ENCODE peak calls at places on chromosomes 13 and 19, in nine cellular contexts. One of them, this sample, is unnamed.

GRCh38 chr13:65540064-65540635 is 1690.0 kb downstream of the PCDH9 start:
- DNase-seq in mucosa of descending colon: no peak
- DNase-seq in stimulated activated CD4-positive, alpha-beta T cell treated with anti-CD3 and anti-CD28 coated beads, Interleukin-15, amount 100 ng/mL, for 24 hours: no peak
- DNase-seq in T-helper 1 cell: no peak
- DNase-seq in stimulated activated naive CD8-positive, alpha-beta T cell treated with anti-CD3 and anti-CD28 coated beads, Interleukin-15, amount 100 ng/mL, for 72 hours: no peak
- DNase-seq in cardiac muscle cell: no peak
- DNase-seq in HS-5: peak
- DNase-seq in fibroblast of mammary gland: peak
- DNase-seq in T-cell: no peak
- DNase-seq in this sample: no peak

GRCh38 chr19:32824906-32825608 is 44.5 kb downstream of the SLC7A9 start:
- DNase-seq in mucosa of descending colon: no peak
- DNase-seq in stimulated activated CD4-positive, alpha-beta T cell treated with anti-CD3 and anti-CD28 coated beads, Interleukin-15, amount 100 ng/mL, for 24 hours: no peak
- DNase-seq in T-helper 1 cell: no peak
- DNase-seq in stimulated activated naive CD8-positive, alpha-beta T cell treated with anti-CD3 and anti-CD28 coated beads, Interleukin-15, amount 100 ng/mL, for 72 hours: no peak
- DNase-seq in cardiac muscle cell: no peak
- DNase-seq in HS-5: no peak
- DNase-seq in fibroblast of mammary gland: no peak
- DNase-seq in T-cell: no peak
- DNase-seq in this sample: no peak

GRCh38 chr13:54210397-54211050 is 1181.9 kb downstream of the OLFM4 start:
- DNase-seq in mucosa of descending colon: no peak
- DNase-seq in stimulated activated CD4-positive, alpha-beta T cell treated with anti-CD3 and anti-CD28 coated beads, Interleukin-15, amount 100 ng/mL, for 24 hours: no peak
- DNase-seq in T-helper 1 cell: no peak
- DNase-seq in stimulated activated naive CD8-positive, alpha-beta T cell treated with anti-CD3 and anti-CD28 coated beads, Interleukin-15, amount 100 ng/mL, for 72 hours: no peak
- DNase-seq in cardiac muscle cell: no peak
- DNase-seq in HS-5: no peak
- DNase-seq in fibroblast of mammary gland: no peak
- DNase-seq in T-cell: no peak
- DNase-seq in this sample: no peak

GRCh38 chr19:28049875-28050274 is 1163.1 kb downstream of the UQCRFS1 start:
- DNase-seq in mucosa of descending colon: no peak
- DNase-seq in stimulated activated CD4-positive, alpha-beta T cell treated with anti-CD3 and anti-CD28 coated beads, Interleukin-15, amount 100 ng/mL, for 24 hours: no peak
- DNase-seq in T-helper 1 cell: no peak
- DNase-seq in stimulated activated naive CD8-positive, alpha-beta T cell treated with anti-CD3 and anti-CD28 coated beads, Interleukin-15, amount 100 ng/mL, for 72 hours: no peak
- DNase-seq in cardiac muscle cell: no peak
- DNase-seq in HS-5: no peak
- DNase-seq in fibroblast of mammary gland: no peak
- DNase-seq in T-cell: no peak
- DNase-seq in this sample: no peak

GRCh38 chr19:38073806-38074685 is 150.0 kb downstream of the DPF1 start:
- DNase-seq in mucosa of descending colon: peak
- DNase-seq in stimulated activated CD4-positive, alpha-beta T cell treated with anti-CD3 and anti-CD28 coated beads, Interleukin-15, amount 100 ng/mL, for 24 hours: no peak
- DNase-seq in T-helper 1 cell: no peak
- DNase-seq in stimulated activated naive CD8-positive, alpha-beta T cell treated with anti-CD3 and anti-CD28 coated beads, Interleukin-15, amount 100 ng/mL, for 72 hours: no peak
- DNase-seq in cardiac muscle cell: peak
- DNase-seq in HS-5: no peak
- DNase-seq in fibroblast of mammary gland: no peak
- DNase-seq in T-cell: no peak
- DNase-seq in this sample: no peak

GRCh38 chr13:29569253-29570057 is 26.0 kb downstream of the SLC7A1 start:
- DNase-seq in mucosa of descending colon: peak
- DNase-seq in stimulated activated CD4-positive, alpha-beta T cell treated with anti-CD3 and anti-CD28 coated beads, Interleukin-15, amount 100 ng/mL, for 24 hours: no peak
- DNase-seq in T-helper 1 cell: no peak
- DNase-seq in stimulated activated naive CD8-positive, alpha-beta T cell treated with anti-CD3 and anti-CD28 coated beads, Interleukin-15, amount 100 ng/mL, for 72 hours: no peak
- DNase-seq in cardiac muscle cell: no peak
- DNase-seq in HS-5: no peak
- DNase-seq in fibroblast of mammary gland: no peak
- DNase-seq in T-cell: no peak
- DNase-seq in this sample: no peak

GRCh38 chr19:43467730-43468129 is 2.3 kb upstream of the LYPD3 start:
- DNase-seq in mucosa of descending colon: no peak
- DNase-seq in stimulated activated CD4-positive, alpha-beta T cell treated with anti-CD3 and anti-CD28 coated beads, Interleukin-15, amount 100 ng/mL, for 24 hours: no peak
- DNase-seq in T-helper 1 cell: no peak
- DNase-seq in stimulated activated naive CD8-positive, alpha-beta T cell treated with anti-CD3 and anti-CD28 coated beads, Interleukin-15, amount 100 ng/mL, for 72 hours: no peak
- DNase-seq in cardiac muscle cell: no peak
- DNase-seq in HS-5: no peak
- DNase-seq in fibroblast of mammary gland: peak
- DNase-seq in T-cell: no peak
- DNase-seq in this sample: no peak

GRCh38 chr19:45523642-45524256 is 16.5 kb downstream of the VASP start:
- DNase-seq in mucosa of descending colon: peak
- DNase-seq in stimulated activated CD4-positive, alpha-beta T cell treated with anti-CD3 and anti-CD28 coated beads, Interleukin-15, amount 100 ng/mL, for 24 hours: peak
- DNase-seq in T-helper 1 cell: peak
- DNase-seq in stimulated activated naive CD8-positive, alpha-beta T cell treated with anti-CD3 and anti-CD28 coated beads, Interleukin-15, amount 100 ng/mL, for 72 hours: peak
- DNase-seq in cardiac muscle cell: peak
- DNase-seq in HS-5: peak
- DNase-seq in fibroblast of mammary gland: peak
- DNase-seq in T-cell: peak
- DNase-seq in this sample: peak

GRCh38 chr13:87234981-87235380 is 436.2 kb upstream of the SLITRK5 start:
- DNase-seq in mucosa of descending colon: no peak
- DNase-seq in stimulated activated CD4-positive, alpha-beta T cell treated with anti-CD3 and anti-CD28 coated beads, Interleukin-15, amount 100 ng/mL, for 24 hours: no peak
- DNase-seq in T-helper 1 cell: no peak
- DNase-seq in stimulated activated naive CD8-positive, alpha-beta T cell treated with anti-CD3 and anti-CD28 coated beads, Interleukin-15, amount 100 ng/mL, for 72 hours: no peak
- DNase-seq in cardiac muscle cell: no peak
- DNase-seq in HS-5: no peak
- DNase-seq in fibroblast of mammary gland: peak
- DNase-seq in T-cell: no peak
- DNase-seq in this sample: peak

GRCh38 chr19:30679286-30679685 is 307.1 kb downstream of the ZNF536 start:
- DNase-seq in mucosa of descending colon: no peak
- DNase-seq in stimulated activated CD4-positive, alpha-beta T cell treated with anti-CD3 and anti-CD28 coated beads, Interleukin-15, amount 100 ng/mL, for 24 hours: no peak
- DNase-seq in T-helper 1 cell: no peak
- DNase-seq in stimulated activated naive CD8-positive, alpha-beta T cell treated with anti-CD3 and anti-CD28 coated beads, Interleukin-15, amount 100 ng/mL, for 72 hours: no peak
- DNase-seq in cardiac muscle cell: no peak
- DNase-seq in HS-5: no peak
- DNase-seq in fibroblast of mammary gland: no peak
- DNase-seq in T-cell: no peak
- DNase-seq in this sample: no peak

GRCh38 chr13:21033224-21033855 is 28.0 kb downstream of the LATS2 start:
- DNase-seq in mucosa of descending colon: no peak
- DNase-seq in stimulated activated CD4-positive, alpha-beta T cell treated with anti-CD3 and anti-CD28 coated beads, Interleukin-15, amount 100 ng/mL, for 24 hours: no peak
- DNase-seq in T-helper 1 cell: no peak
- DNase-seq in stimulated activated naive CD8-positive, alpha-beta T cell treated with anti-CD3 and anti-CD28 coated beads, Interleukin-15, amount 100 ng/mL, for 72 hours: no peak
- DNase-seq in cardiac muscle cell: peak
- DNase-seq in HS-5: no peak
- DNase-seq in fibroblast of mammary gland: peak
- DNase-seq in T-cell: no peak
- DNase-seq in this sample: no peak

GRCh38 chr19:53652476-53652875 is 20.7 kb downstream of the DPRX start:
- DNase-seq in mucosa of descending colon: no peak
- DNase-seq in stimulated activated CD4-positive, alpha-beta T cell treated with anti-CD3 and anti-CD28 coated beads, Interleukin-15, amount 100 ng/mL, for 24 hours: no peak
- DNase-seq in T-helper 1 cell: no peak
- DNase-seq in stimulated activated naive CD8-positive, alpha-beta T cell treated with anti-CD3 and anti-CD28 coated beads, Interleukin-15, amount 100 ng/mL, for 72 hours: no peak
- DNase-seq in cardiac muscle cell: no peak
- DNase-seq in HS-5: no peak
- DNase-seq in fibroblast of mammary gland: no peak
- DNase-seq in T-cell: no peak
- DNase-seq in this sample: no peak

GRCh38 chr13:41812851-41813250 is 148.1 kb downstream of the VWA8 start:
- DNase-seq in mucosa of descending colon: no peak
- DNase-seq in stimulated activated CD4-positive, alpha-beta T cell treated with anti-CD3 and anti-CD28 coated beads, Interleukin-15, amount 100 ng/mL, for 24 hours: no peak
- DNase-seq in T-helper 1 cell: no peak
- DNase-seq in stimulated activated naive CD8-positive, alpha-beta T cell treated with anti-CD3 and anti-CD28 coated beads, Interleukin-15, amount 100 ng/mL, for 72 hours: no peak
- DNase-seq in cardiac muscle cell: no peak
- DNase-seq in HS-5: no peak
- DNase-seq in fibroblast of mammary gland: no peak
- DNase-seq in T-cell: no peak
- DNase-seq in this sample: no peak

GRCh38 chr19:2034729-2035589 is 16.1 kb downstream of the MKNK2 start:
- DNase-seq in mucosa of descending colon: peak
- DNase-seq in stimulated activated CD4-positive, alpha-beta T cell treated with anti-CD3 and anti-CD28 coated beads, Interleukin-15, amount 100 ng/mL, for 24 hours: peak
- DNase-seq in T-helper 1 cell: peak
- DNase-seq in stimulated activated naive CD8-positive, alpha-beta T cell treated with anti-CD3 and anti-CD28 coated beads, Interleukin-15, amount 100 ng/mL, for 72 hours: peak
- DNase-seq in cardiac muscle cell: peak
- DNase-seq in HS-5: no peak
- DNase-seq in fibroblast of mammary gland: peak
- DNase-seq in T-cell: peak
- DNase-seq in this sample: no peak

GRCh38 chr13:81383441-81383840 is 1042.5 kb upstream of the SPRY2 start:
- DNase-seq in mucosa of descending colon: no peak
- DNase-seq in stimulated activated CD4-positive, alpha-beta T cell treated with anti-CD3 and anti-CD28 coated beads, Interleukin-15, amount 100 ng/mL, for 24 hours: no peak
- DNase-seq in T-helper 1 cell: no peak
- DNase-seq in stimulated activated naive CD8-positive, alpha-beta T cell treated with anti-CD3 and anti-CD28 coated beads, Interleukin-15, amount 100 ng/mL, for 72 hours: no peak
- DNase-seq in cardiac muscle cell: no peak
- DNase-seq in HS-5: no peak
- DNase-seq in fibroblast of mammary gland: no peak
- DNase-seq in T-cell: no peak
- DNase-seq in this sample: no peak

GRCh38 chr13:113065406-113066141 is 40.0 kb upstream of the F7 start:
- DNase-seq in mucosa of descending colon: no peak
- DNase-seq in stimulated activated CD4-positive, alpha-beta T cell treated with anti-CD3 and anti-CD28 coated beads, Interleukin-15, amount 100 ng/mL, for 24 hours: no peak
- DNase-seq in T-helper 1 cell: no peak
- DNase-seq in stimulated activated naive CD8-positive, alpha-beta T cell treated with anti-CD3 and anti-CD28 coated beads, Interleukin-15, amount 100 ng/mL, for 72 hours: no peak
- DNase-seq in cardiac muscle cell: no peak
- DNase-seq in HS-5: no peak
- DNase-seq in fibroblast of mammary gland: peak
- DNase-seq in T-cell: no peak
- DNase-seq in this sample: no peak

GRCh38 chr13:110914293-110915056 is 394 bp downstream of the ANKRD10 start:
- DNase-seq in mucosa of descending colon: peak
- DNase-seq in stimulated activated CD4-positive, alpha-beta T cell treated with anti-CD3 and anti-CD28 coated beads, Interleukin-15, amount 100 ng/mL, for 24 hours: peak
- DNase-seq in T-helper 1 cell: peak
- DNase-seq in stimulated activated naive CD8-positive, alpha-beta T cell treated with anti-CD3 and anti-CD28 coated beads, Interleukin-15, amount 100 ng/mL, for 72 hours: peak
- DNase-seq in cardiac muscle cell: peak
- DNase-seq in HS-5: no peak
- DNase-seq in fibroblast of mammary gland: peak
- DNase-seq in T-cell: peak
- DNase-seq in this sample: peak

GRCh38 chr13:30119476-30119875 is 187.9 kb downstream of the KATNAL1 start:
- DNase-seq in mucosa of descending colon: peak
- DNase-seq in stimulated activated CD4-positive, alpha-beta T cell treated with anti-CD3 and anti-CD28 coated beads, Interleukin-15, amount 100 ng/mL, for 24 hours: peak
- DNase-seq in T-helper 1 cell: no peak
- DNase-seq in stimulated activated naive CD8-positive, alpha-beta T cell treated with anti-CD3 and anti-CD28 coated beads, Interleukin-15, amount 100 ng/mL, for 72 hours: peak
- DNase-seq in cardiac muscle cell: no peak
- DNase-seq in HS-5: no peak
- DNase-seq in fibroblast of mammary gland: peak
- DNase-seq in T-cell: no peak
- DNase-seq in this sample: no peak

GRCh38 chr19:18173054-18173571 is 500 bp upstream of the IFI30 start:
- DNase-seq in mucosa of descending colon: peak
- DNase-seq in stimulated activated CD4-positive, alpha-beta T cell treated with anti-CD3 and anti-CD28 coated beads, Interleukin-15, amount 100 ng/mL, for 24 hours: no peak
- DNase-seq in T-helper 1 cell: no peak
- DNase-seq in stimulated activated naive CD8-positive, alpha-beta T cell treated with anti-CD3 and anti-CD28 coated beads, Interleukin-15, amount 100 ng/mL, for 72 hours: no peak
- DNase-seq in cardiac muscle cell: no peak
- DNase-seq in HS-5: no peak
- DNase-seq in fibroblast of mammary gland: peak
- DNase-seq in T-cell: no peak
- DNase-seq in this sample: no peak

GRCh38 chr19:8615813-8616596 is 5.5 kb upstream of the ADAMTS10 start:
- DNase-seq in mucosa of descending colon: peak
- DNase-seq in stimulated activated CD4-positive, alpha-beta T cell treated with anti-CD3 and anti-CD28 coated beads, Interleukin-15, amount 100 ng/mL, for 24 hours: peak
- DNase-seq in T-helper 1 cell: peak
- DNase-seq in stimulated activated naive CD8-positive, alpha-beta T cell treated with anti-CD3 and anti-CD28 coated beads, Interleukin-15, amount 100 ng/mL, for 72 hours: peak
- DNase-seq in cardiac muscle cell: peak
- DNase-seq in HS-5: no peak
- DNase-seq in fibroblast of mammary gland: peak
- DNase-seq in T-cell: peak
- DNase-seq in this sample: peak

GRCh38 chr13:94239135-94239534 is 240.3 kb downstream of the DCT start:
- DNase-seq in mucosa of descending colon: no peak
- DNase-seq in stimulated activated CD4-positive, alpha-beta T cell treated with anti-CD3 and anti-CD28 coated beads, Interleukin-15, amount 100 ng/mL, for 24 hours: peak
- DNase-seq in T-helper 1 cell: no peak
- DNase-seq in stimulated activated naive CD8-positive, alpha-beta T cell treated with anti-CD3 and anti-CD28 coated beads, Interleukin-15, amount 100 ng/mL, for 72 hours: peak
- DNase-seq in cardiac muscle cell: no peak
- DNase-seq in HS-5: no peak
- DNase-seq in fibroblast of mammary gland: peak
- DNase-seq in T-cell: no peak
- DNase-seq in this sample: no peak

GRCh38 chr19:55050749-55051532 is 12.0 kb downstream of the RDH13 start:
- DNase-seq in mucosa of descending colon: no peak
- DNase-seq in stimulated activated CD4-positive, alpha-beta T cell treated with anti-CD3 and anti-CD28 coated beads, Interleukin-15, amount 100 ng/mL, for 24 hours: no peak
- DNase-seq in T-helper 1 cell: no peak
- DNase-seq in stimulated activated naive CD8-positive, alpha-beta T cell treated with anti-CD3 and anti-CD28 coated beads, Interleukin-15, amount 100 ng/mL, for 72 hours: no peak
- DNase-seq in cardiac muscle cell: no peak
- DNase-seq in HS-5: no peak
- DNase-seq in fibroblast of mammary gland: no peak
- DNase-seq in T-cell: no peak
- DNase-seq in this sample: no peak

GRCh38 chr13:84455143-84455905 is 573.0 kb upstream of the SLITRK1 start:
- DNase-seq in mucosa of descending colon: no peak
- DNase-seq in stimulated activated CD4-positive, alpha-beta T cell treated with anti-CD3 and anti-CD28 coated beads, Interleukin-15, amount 100 ng/mL, for 24 hours: no peak
- DNase-seq in T-helper 1 cell: no peak
- DNase-seq in stimulated activated naive CD8-positive, alpha-beta T cell treated with anti-CD3 and anti-CD28 coated beads, Interleukin-15, amount 100 ng/mL, for 72 hours: no peak
- DNase-seq in cardiac muscle cell: no peak
- DNase-seq in HS-5: no peak
- DNase-seq in fibroblast of mammary gland: no peak
- DNase-seq in T-cell: no peak
- DNase-seq in this sample: no peak

GRCh38 chr19:42555317-42555716 is 27.0 kb upstream of the CEACAM1 start:
- DNase-seq in mucosa of descending colon: no peak
- DNase-seq in stimulated activated CD4-positive, alpha-beta T cell treated with anti-CD3 and anti-CD28 coated beads, Interleukin-15, amount 100 ng/mL, for 24 hours: no peak
- DNase-seq in T-helper 1 cell: no peak
- DNase-seq in stimulated activated naive CD8-positive, alpha-beta T cell treated with anti-CD3 and anti-CD28 coated beads, Interleukin-15, amount 100 ng/mL, for 72 hours: no peak
- DNase-seq in cardiac muscle cell: no peak
- DNase-seq in HS-5: no peak
- DNase-seq in fibroblast of mammary gland: no peak
- DNase-seq in T-cell: no peak
- DNase-seq in this sample: peak

GRCh38 chr19:45643024-45643926 is 4.1 kb upstream of the EML2 start:
- DNase-seq in mucosa of descending colon: peak
- DNase-seq in stimulated activated CD4-positive, alpha-beta T cell treated with anti-CD3 and anti-CD28 coated beads, Interleukin-15, amount 100 ng/mL, for 24 hours: peak
- DNase-seq in T-helper 1 cell: peak
- DNase-seq in stimulated activated naive CD8-positive, alpha-beta T cell treated with anti-CD3 and anti-CD28 coated beads, Interleukin-15, amount 100 ng/mL, for 72 hours: peak
- DNase-seq in cardiac muscle cell: peak
- DNase-seq in HS-5: peak
- DNase-seq in fibroblast of mammary gland: peak
- DNase-seq in T-cell: peak
- DNase-seq in this sample: peak

GRCh38 chr13:114018461-114019055 is 44.7 kb upstream of the C13orf46 start:
- DNase-seq in mucosa of descending colon: no peak
- DNase-seq in stimulated activated CD4-positive, alpha-beta T cell treated with anti-CD3 and anti-CD28 coated beads, Interleukin-15, amount 100 ng/mL, for 24 hours: no peak
- DNase-seq in T-helper 1 cell: no peak
- DNase-seq in stimulated activated naive CD8-positive, alpha-beta T cell treated with anti-CD3 and anti-CD28 coated beads, Interleukin-15, amount 100 ng/mL, for 72 hours: no peak
- DNase-seq in cardiac muscle cell: no peak
- DNase-seq in HS-5: no peak
- DNase-seq in fibroblast of mammary gland: no peak
- DNase-seq in T-cell: no peak
- DNase-seq in this sample: no peak

GRCh38 chr13:49082653-49083536 is 107.2 kb downstream of the FNDC3A start:
- DNase-seq in mucosa of descending colon: no peak
- DNase-seq in stimulated activated CD4-positive, alpha-beta T cell treated with anti-CD3 and anti-CD28 coated beads, Interleukin-15, amount 100 ng/mL, for 24 hours: no peak
- DNase-seq in T-helper 1 cell: no peak
- DNase-seq in stimulated activated naive CD8-positive, alpha-beta T cell treated with anti-CD3 and anti-CD28 coated beads, Interleukin-15, amount 100 ng/mL, for 72 hours: no peak
- DNase-seq in cardiac muscle cell: no peak
- DNase-seq in HS-5: peak
- DNase-seq in fibroblast of mammary gland: peak
- DNase-seq in T-cell: no peak
- DNase-seq in this sample: no peak

GRCh38 chr13:37769078-37769477 is 100.5 kb downstream of the TRPC4 start:
- DNase-seq in mucosa of descending colon: no peak
- DNase-seq in stimulated activated CD4-positive, alpha-beta T cell treated with anti-CD3 and anti-CD28 coated beads, Interleukin-15, amount 100 ng/mL, for 24 hours: no peak
- DNase-seq in T-helper 1 cell: no peak
- DNase-seq in stimulated activated naive CD8-positive, alpha-beta T cell treated with anti-CD3 and anti-CD28 coated beads, Interleukin-15, amount 100 ng/mL, for 72 hours: no peak
- DNase-seq in cardiac muscle cell: no peak
- DNase-seq in HS-5: no peak
- DNase-seq in fibroblast of mammary gland: no peak
- DNase-seq in T-cell: no peak
- DNase-seq in this sample: no peak

GRCh38 chr19:49222011-49222410 is 64.4 kb downstream of the TRPM4 start:
- DNase-seq in mucosa of descending colon: no peak
- DNase-seq in stimulated activated CD4-positive, alpha-beta T cell treated with anti-CD3 and anti-CD28 coated beads, Interleukin-15, amount 100 ng/mL, for 24 hours: no peak
- DNase-seq in T-helper 1 cell: no peak
- DNase-seq in stimulated activated naive CD8-positive, alpha-beta T cell treated with anti-CD3 and anti-CD28 coated beads, Interleukin-15, amount 100 ng/mL, for 72 hours: no peak
- DNase-seq in cardiac muscle cell: no peak
- DNase-seq in HS-5: no peak
- DNase-seq in fibroblast of mammary gland: peak
- DNase-seq in T-cell: no peak
- DNase-seq in this sample: no peak

GRCh38 chr19:35216026-35216832 is 12.3 kb downstream of the FAM187B start:
- DNase-seq in mucosa of descending colon: no peak
- DNase-seq in stimulated activated CD4-positive, alpha-beta T cell treated with anti-CD3 and anti-CD28 coated beads, Interleukin-15, amount 100 ng/mL, for 24 hours: no peak
- DNase-seq in T-helper 1 cell: no peak
- DNase-seq in stimulated activated naive CD8-positive, alpha-beta T cell treated with anti-CD3 and anti-CD28 coated beads, Interleukin-15, amount 100 ng/mL, for 72 hours: no peak
- DNase-seq in cardiac muscle cell: no peak
- DNase-seq in HS-5: no peak
- DNase-seq in fibroblast of mammary gland: peak
- DNase-seq in T-cell: no peak
- DNase-seq in this sample: no peak

GRCh38 chr19:18494267-18494607 is 27.6 kb downstream of the ELL start:
- DNase-seq in mucosa of descending colon: no peak
- DNase-seq in stimulated activated CD4-positive, alpha-beta T cell treated with anti-CD3 and anti-CD28 coated beads, Interleukin-15, amount 100 ng/mL, for 24 hours: peak
- DNase-seq in T-helper 1 cell: no peak
- DNase-seq in stimulated activated naive CD8-positive, alpha-beta T cell treated with anti-CD3 and anti-CD28 coated beads, Interleukin-15, amount 100 ng/mL, for 72 hours: no peak
- DNase-seq in cardiac muscle cell: no peak
- DNase-seq in HS-5: no peak
- DNase-seq in fibroblast of mammary gland: peak
- DNase-seq in T-cell: no peak
- DNase-seq in this sample: no peak

This sample was measured in GDM1.